ENCODE peak calls at places on chromosomes 5 and 9, in five cellular contexts. Z is amniotic stem cell, U is NCI-H1105, S is ACHN, P is cardiac fibroblast. O is an unnamed sample.

GRCh38 chr5:143442398-143442797 is 38.9 kb upstream of the NR3C1 start:
- DNase-seq in Z (no peak), U (no peak), S (no peak), P (no peak), O (no peak)

GRCh38 chr9:12723409-12724028 is 30.3 kb downstream of the TYRP1 start:
- DNase-seq in Z (no peak), U (no peak), S (peak), P (peak), O (no peak)

GRCh38 chr5:62720036-62720441 is 141.4 kb downstream of the LRRC70 start:
- DNase-seq in Z (no peak), U (no peak), S (peak), P (peak), O (peak)

GRCh38 chr5:141762790-141763368 is 80.8 kb upstream of the ARAP3 start:
- DNase-seq in Z (no peak), U (no peak), S (no peak), P (peak), O (no peak)

GRCh38 chr9:84997472-84997871 is 327.9 kb downstream of the NTRK2 start:
- DNase-seq in Z (no peak), U (no peak), S (no peak), P (peak), O (no peak)

GRCh38 chr5:175738595-175739133 is 80.8 kb downstream of the HRH2 start:
- DNase-seq in Z (no peak), U (no peak), S (no peak), P (no peak), O (no peak)

GRCh38 chr9:92666236-92666635 is 3.7 kb downstream of the IPPK start:
- DNase-seq in Z (no peak), U (no peak), S (no peak), P (no peak), O (no peak)

GRCh38 chr9:109010676-109011655 is 2.3 kb downstream of the CTNNAL1 start:
- DNase-seq in Z (peak), U (no peak), S (peak), P (peak), O (no peak)

GRCh38 chr5:149857499-149857898 is 87.1 kb downstream of the PDE6A start:
- DNase-seq in Z (no peak), U (no peak), S (peak), P (peak), O (no peak)

GRCh38 chr9:104895572-104895971 is 32.4 kb downstream of the ABCA1 start:
- DNase-seq in Z (peak), U (no peak), S (no peak), P (peak), O (no peak)

GRCh38 chr9:129281506-129282145 is 103.6 kb upstream of the IER5L start:
- DNase-seq in Z (no peak), U (no peak), S (no peak), P (no peak), O (no peak)

GRCh38 chr5:172479034-172479783 is 24.9 kb upstream of the SH3PXD2B start:
- DNase-seq in Z (peak), U (peak), S (peak), P (peak), O (peak)

GRCh38 chr9:129237804-129238203 is 59.7 kb upstream of the IER5L start:
- DNase-seq in Z (no peak), U (no peak), S (no peak), P (no peak), O (no peak)

GRCh38 chr5:36730537-36731216 is 124.3 kb downstream of the SLC1A3 start:
- DNase-seq in Z (no peak), U (no peak), S (no peak), P (no peak), O (no peak)

GRCh38 chr9:95771556-95772280 is 103.8 kb upstream of the ERCC6L2 start:
- DNase-seq in Z (no peak), U (no peak), S (no peak), P (peak), O (no peak)

GRCh38 chr5:75050415-75050814 is 1.9 kb downstream of the GCNT4 start:
- DNase-seq in Z (no peak), U (no peak), S (peak), P (peak), O (no peak)

GRCh38 chr5:76849767-76850291 is at the start of gene S100Z:
- DNase-seq in Z (no peak), U (no peak), S (no peak), P (no peak), O (no peak)

GRCh38 chr5:148391422-148391821 is 7.7 kb downstream of the FBXO38 start:
- DNase-seq in Z (no peak), U (no peak), S (no peak), P (no peak), O (no peak)

GRCh38 chr5:1293997-1294838 is 650 bp downstream of the TERT start:
- DNase-seq in Z (no peak), U (no peak), S (no peak), P (no peak), O (no peak)

GRCh38 chr9:92656537-92656925 is 13.4 kb downstream of the IPPK start:
- DNase-seq in Z (no peak), U (no peak), S (no peak), P (no peak), O (no peak)

GRCh38 chr5:128228506-128228905 is 144.9 kb downstream of the SLC12A2 start:
- DNase-seq in Z (no peak), U (no peak), S (no peak), P (peak), O (no peak)

GRCh38 chr5:52783226-52783959 is 4.3 kb upstream of the ITGA1 start:
- DNase-seq in Z (no peak), U (no peak), S (no peak), P (peak), O (no peak)

GRCh38 chr5:151288180-151288579 is 15.4 kb downstream of the SLC36A3 start:
- DNase-seq in Z (no peak), U (no peak), S (no peak), P (no peak), O (peak)

GRCh38 chr5:33238826-33239670 is 201.7 kb upstream of the TARS1 start:
- DNase-seq in Z (no peak), U (no peak), S (no peak), P (no peak), O (no peak)

GRCh38 chr5:170522211-170523128 is 18.6 kb downstream of the KCNIP1 start:
- DNase-seq in Z (no peak), U (peak), S (peak), P (peak), O (peak)

GRCh38 chr9:121861501-121862180 is 210.2 kb downstream of the DAB2IP start:
- DNase-seq in Z (no peak), U (no peak), S (peak), P (no peak), O (no peak)

GRCh38 chr5:2169862-2170820 is 287.4 kb upstream of the IRX4 start:
- DNase-seq in Z (no peak), U (no peak), S (no peak), P (no peak), O (peak)

GRCh38 chr9:93305497-93306020 is 121.6 kb downstream of the WNK2 start:
- DNase-seq in Z (no peak), U (no peak), S (no peak), P (no peak), O (peak)

GRCh38 chr9:111356567-111357244 is 26.7 kb upstream of the OR2K2 start:
- DNase-seq in Z (peak), U (no peak), S (peak), P (peak), O (no peak)

GRCh38 chr5:33091571-33092363 is 349.0 kb upstream of the TARS1 start:
- DNase-seq in Z (peak), U (no peak), S (no peak), P (peak), O (no peak)

GRCh38 chr5:153610009-153610408 is 119.5 kb downstream of the GRIA1 start:
- DNase-seq in Z (no peak), U (no peak), S (no peak), P (no peak), O (no peak)

GRCh38 chr5:142325677-142326479 is 1.1 kb upstream of the SPRY4 start:
- DNase-seq in Z (peak), U (peak), S (peak), P (peak), O (peak)

GRCh38 chr5:54725391-54726280 is 208.1 kb downstream of the SNX18 start:
- DNase-seq in Z (no peak), U (no peak), S (no peak), P (no peak), O (no peak)

GRCh38 chr9:99822096-99822595 is 461 bp downstream of the NR4A3 start:
- DNase-seq in Z (peak), U (peak), S (no peak), P (no peak), O (no peak)

GRCh38 chr9:133979124-133979920 is 12.8 kb downstream of the VAV2 start:
- DNase-seq in Z (no peak), U (no peak), S (no peak), P (peak), O (no peak)

GRCh38 chr9:129412814-129413536 is 207.9 kb downstream of the C9orf50 start:
- DNase-seq in Z (peak), U (no peak), S (peak), P (peak), O (peak)

GRCh38 chr9:98191615-98192502 is 578 bp downstream of the CORO2A start:
- DNase-seq in Z (no peak), U (no peak), S (peak), P (no peak), O (no peak)

O was measured in DMS79 treated with DMSO at 0.1 percent for 48 hours.